ENCODE peak calls at places on chromosomes 5 and 9, in eight cellular contexts. One of them, this sample, is unnamed.

GRCh38 chr5:112779531-112779930 is 41.8 kb downstream of the APC start:
- DNase-seq in aorta: no peak
- DNase-seq in activated naive CD8-positive, alpha-beta T cell treated with anti-CD3 and anti-CD28 coated beads, Interleukin-2, amount 50 U/mL, for 24 hours: no peak
- DNase-seq in SW480: no peak
- DNase-seq in esophagus squamous epithelium: no peak
- DNase-seq in pulmonary artery endothelial cell: no peak
- DNase-seq in Calu3: no peak
- DNase-seq in lower lobe of right lung: no peak
- DNase-seq in this sample: no peak

GRCh38 chr5:135012951-135013391 is 21.1 kb downstream of the PITX1 start:
- DNase-seq in lower lobe of right lung: peak
- DNase-seq in pulmonary artery endothelial cell: no peak
- DNase-seq in esophagus squamous epithelium: no peak
- DNase-seq in SW480: no peak
- DNase-seq in activated naive CD8-positive, alpha-beta T cell treated with anti-CD3 and anti-CD28 coated beads, Interleukin-2, amount 50 U/mL, for 24 hours: no peak
- DNase-seq in Calu3: no peak
- DNase-seq in aorta: peak
- DNase-seq in this sample: no peak

GRCh38 chr5:171721469-171721868 is 64.1 kb upstream of the SMIM23 start:
- DNase-seq in activated naive CD8-positive, alpha-beta T cell treated with anti-CD3 and anti-CD28 coated beads, Interleukin-2, amount 50 U/mL, for 24 hours: no peak
- DNase-seq in esophagus squamous epithelium: no peak
- DNase-seq in lower lobe of right lung: no peak
- DNase-seq in Calu3: no peak
- DNase-seq in pulmonary artery endothelial cell: peak
- DNase-seq in aorta: no peak
- DNase-seq in SW480: no peak
- DNase-seq in this sample: no peak

GRCh38 chr5:170338933-170339779 is 41.6 kb upstream of the LCP2 start:
- DNase-seq in activated naive CD8-positive, alpha-beta T cell treated with anti-CD3 and anti-CD28 coated beads, Interleukin-2, amount 50 U/mL, for 24 hours: peak
- DNase-seq in aorta: no peak
- DNase-seq in Calu3: peak
- DNase-seq in lower lobe of right lung: no peak
- DNase-seq in pulmonary artery endothelial cell: no peak
- DNase-seq in SW480: no peak
- DNase-seq in esophagus squamous epithelium: no peak
- DNase-seq in this sample: peak

GRCh38 chr5:174083041-174083827 is 37.7 kb downstream of the NSG2 start:
- DNase-seq in SW480: no peak
- DNase-seq in lower lobe of right lung: no peak
- DNase-seq in Calu3: no peak
- DNase-seq in aorta: no peak
- DNase-seq in pulmonary artery endothelial cell: no peak
- DNase-seq in activated naive CD8-positive, alpha-beta T cell treated with anti-CD3 and anti-CD28 coated beads, Interleukin-2, amount 50 U/mL, for 24 hours: no peak
- DNase-seq in esophagus squamous epithelium: no peak
- DNase-seq in this sample: no peak

GRCh38 chr9:69874301-69875060 is 53.9 kb downstream of the CFAP95 start:
- DNase-seq in lower lobe of right lung: no peak
- DNase-seq in aorta: no peak
- DNase-seq in SW480: no peak
- DNase-seq in pulmonary artery endothelial cell: no peak
- DNase-seq in esophagus squamous epithelium: no peak
- DNase-seq in Calu3: no peak
- DNase-seq in activated naive CD8-positive, alpha-beta T cell treated with anti-CD3 and anti-CD28 coated beads, Interleukin-2, amount 50 U/mL, for 24 hours: no peak
- DNase-seq in this sample: no peak

GRCh38 chr5:111779260-111780254 is 22.6 kb upstream of the NREP start:
- DNase-seq in aorta: no peak
- DNase-seq in pulmonary artery endothelial cell: no peak
- DNase-seq in SW480: no peak
- DNase-seq in Calu3: no peak
- DNase-seq in lower lobe of right lung: no peak
- DNase-seq in activated naive CD8-positive, alpha-beta T cell treated with anti-CD3 and anti-CD28 coated beads, Interleukin-2, amount 50 U/mL, for 24 hours: no peak
- DNase-seq in esophagus squamous epithelium: no peak
- DNase-seq in this sample: peak

GRCh38 chr5:159891371-159891770 is 24.9 kb upstream of the ADRA1B start:
- DNase-seq in activated naive CD8-positive, alpha-beta T cell treated with anti-CD3 and anti-CD28 coated beads, Interleukin-2, amount 50 U/mL, for 24 hours: no peak
- DNase-seq in SW480: no peak
- DNase-seq in lower lobe of right lung: no peak
- DNase-seq in Calu3: no peak
- DNase-seq in pulmonary artery endothelial cell: no peak
- DNase-seq in esophagus squamous epithelium: no peak
- DNase-seq in aorta: no peak
- DNase-seq in this sample: no peak

GRCh38 chr9:105047652-105048031 is 119.7 kb upstream of the ABCA1 start:
- DNase-seq in Calu3: no peak
- DNase-seq in esophagus squamous epithelium: no peak
- DNase-seq in SW480: no peak
- DNase-seq in pulmonary artery endothelial cell: no peak
- DNase-seq in lower lobe of right lung: no peak
- DNase-seq in aorta: no peak
- DNase-seq in activated naive CD8-positive, alpha-beta T cell treated with anti-CD3 and anti-CD28 coated beads, Interleukin-2, amount 50 U/mL, for 24 hours: no peak
- DNase-seq in this sample: no peak

GRCh38 chr9:83197611-83198010 is 134.7 kb upstream of the RASEF start:
- DNase-seq in Calu3: no peak
- DNase-seq in esophagus squamous epithelium: no peak
- DNase-seq in activated naive CD8-positive, alpha-beta T cell treated with anti-CD3 and anti-CD28 coated beads, Interleukin-2, amount 50 U/mL, for 24 hours: no peak
- DNase-seq in aorta: no peak
- DNase-seq in lower lobe of right lung: no peak
- DNase-seq in SW480: no peak
- DNase-seq in pulmonary artery endothelial cell: no peak
- DNase-seq in this sample: no peak

GRCh38 chr5:766666-767431 is 17.7 kb downstream of the ZDHHC11B start:
- DNase-seq in aorta: peak
- DNase-seq in Calu3: no peak
- DNase-seq in SW480: no peak
- DNase-seq in activated naive CD8-positive, alpha-beta T cell treated with anti-CD3 and anti-CD28 coated beads, Interleukin-2, amount 50 U/mL, for 24 hours: no peak
- DNase-seq in esophagus squamous epithelium: no peak
- DNase-seq in pulmonary artery endothelial cell: no peak
- DNase-seq in lower lobe of right lung: no peak
- DNase-seq in this sample: no peak

GRCh38 chr5:107289030-107289714 is 381.6 kb downstream of the EFNA5 start:
- DNase-seq in SW480: no peak
- DNase-seq in activated naive CD8-positive, alpha-beta T cell treated with anti-CD3 and anti-CD28 coated beads, Interleukin-2, amount 50 U/mL, for 24 hours: no peak
- DNase-seq in lower lobe of right lung: no peak
- DNase-seq in esophagus squamous epithelium: no peak
- DNase-seq in Calu3: no peak
- DNase-seq in aorta: no peak
- DNase-seq in pulmonary artery endothelial cell: no peak
- DNase-seq in this sample: no peak

GRCh38 chr5:175575301-175575700 is 82.6 kb upstream of the HRH2 start:
- DNase-seq in lower lobe of right lung: no peak
- DNase-seq in SW480: no peak
- DNase-seq in activated naive CD8-positive, alpha-beta T cell treated with anti-CD3 and anti-CD28 coated beads, Interleukin-2, amount 50 U/mL, for 24 hours: no peak
- DNase-seq in Calu3: no peak
- DNase-seq in esophagus squamous epithelium: no peak
- DNase-seq in pulmonary artery endothelial cell: no peak
- DNase-seq in aorta: no peak
- DNase-seq in this sample: no peak

GRCh38 chr5:102154291-102154690 is 141.8 kb downstream of the SLCO4C1 start:
- DNase-seq in lower lobe of right lung: no peak
- DNase-seq in esophagus squamous epithelium: no peak
- DNase-seq in Calu3: no peak
- DNase-seq in activated naive CD8-positive, alpha-beta T cell treated with anti-CD3 and anti-CD28 coated beads, Interleukin-2, amount 50 U/mL, for 24 hours: no peak
- DNase-seq in pulmonary artery endothelial cell: no peak
- DNase-seq in SW480: no peak
- DNase-seq in aorta: no peak
- DNase-seq in this sample: no peak

GRCh38 chr9:95181226-95181818 is 136.2 kb downstream of the FANCC start:
- DNase-seq in activated naive CD8-positive, alpha-beta T cell treated with anti-CD3 and anti-CD28 coated beads, Interleukin-2, amount 50 U/mL, for 24 hours: no peak
- DNase-seq in SW480: no peak
- DNase-seq in lower lobe of right lung: no peak
- DNase-seq in pulmonary artery endothelial cell: no peak
- DNase-seq in Calu3: no peak
- DNase-seq in esophagus squamous epithelium: no peak
- DNase-seq in aorta: no peak
- DNase-seq in this sample: no peak

GRCh38 chr9:84789463-84789830 is 119.9 kb downstream of the NTRK2 start:
- DNase-seq in activated naive CD8-positive, alpha-beta T cell treated with anti-CD3 and anti-CD28 coated beads, Interleukin-2, amount 50 U/mL, for 24 hours: no peak
- DNase-seq in lower lobe of right lung: no peak
- DNase-seq in Calu3: no peak
- DNase-seq in aorta: no peak
- DNase-seq in pulmonary artery endothelial cell: no peak
- DNase-seq in SW480: no peak
- DNase-seq in esophagus squamous epithelium: no peak
- DNase-seq in this sample: no peak

GRCh38 chr5:41843456-41844112 is 26.6 kb downstream of the OXCT1 start:
- DNase-seq in SW480: peak
- DNase-seq in aorta: no peak
- DNase-seq in activated naive CD8-positive, alpha-beta T cell treated with anti-CD3 and anti-CD28 coated beads, Interleukin-2, amount 50 U/mL, for 24 hours: no peak
- DNase-seq in Calu3: peak
- DNase-seq in esophagus squamous epithelium: no peak
- DNase-seq in lower lobe of right lung: no peak
- DNase-seq in pulmonary artery endothelial cell: peak
- DNase-seq in this sample: peak

GRCh38 chr5:103224118-103224893 is 34.3 kb upstream of the MACIR start:
- DNase-seq in pulmonary artery endothelial cell: peak
- DNase-seq in Calu3: peak
- DNase-seq in aorta: no peak
- DNase-seq in esophagus squamous epithelium: no peak
- DNase-seq in SW480: peak
- DNase-seq in activated naive CD8-positive, alpha-beta T cell treated with anti-CD3 and anti-CD28 coated beads, Interleukin-2, amount 50 U/mL, for 24 hours: peak
- DNase-seq in lower lobe of right lung: no peak
- DNase-seq in this sample: peak

GRCh38 chr9:16196206-16196605 is 643.4 kb downstream of the CCDC171 start:
- DNase-seq in SW480: no peak
- DNase-seq in lower lobe of right lung: no peak
- DNase-seq in esophagus squamous epithelium: no peak
- DNase-seq in Calu3: no peak
- DNase-seq in aorta: no peak
- DNase-seq in pulmonary artery endothelial cell: no peak
- DNase-seq in activated naive CD8-positive, alpha-beta T cell treated with anti-CD3 and anti-CD28 coated beads, Interleukin-2, amount 50 U/mL, for 24 hours: no peak
- DNase-seq in this sample: no peak

GRCh38 chr9:343773-344172 is 129.1 kb downstream of the DOCK8 start:
- DNase-seq in lower lobe of right lung: no peak
- DNase-seq in SW480: no peak
- DNase-seq in Calu3: no peak
- DNase-seq in aorta: no peak
- DNase-seq in esophagus squamous epithelium: no peak
- DNase-seq in activated naive CD8-positive, alpha-beta T cell treated with anti-CD3 and anti-CD28 coated beads, Interleukin-2, amount 50 U/mL, for 24 hours: no peak
- DNase-seq in pulmonary artery endothelial cell: no peak
- DNase-seq in this sample: no peak

GRCh38 chr5:171494452-171495121 is 75.1 kb downstream of the FGF18 start:
- DNase-seq in activated naive CD8-positive, alpha-beta T cell treated with anti-CD3 and anti-CD28 coated beads, Interleukin-2, amount 50 U/mL, for 24 hours: no peak
- DNase-seq in aorta: peak
- DNase-seq in SW480: peak
- DNase-seq in esophagus squamous epithelium: no peak
- DNase-seq in Calu3: peak
- DNase-seq in lower lobe of right lung: no peak
- DNase-seq in pulmonary artery endothelial cell: no peak
- DNase-seq in this sample: no peak

GRCh38 chr9:104963076-104963475 is 35.1 kb upstream of the ABCA1 start:
- DNase-seq in lower lobe of right lung: no peak
- DNase-seq in esophagus squamous epithelium: no peak
- DNase-seq in activated naive CD8-positive, alpha-beta T cell treated with anti-CD3 and anti-CD28 coated beads, Interleukin-2, amount 50 U/mL, for 24 hours: no peak
- DNase-seq in SW480: no peak
- DNase-seq in Calu3: no peak
- DNase-seq in pulmonary artery endothelial cell: no peak
- DNase-seq in aorta: no peak
- DNase-seq in this sample: no peak

GRCh38 chr5:72460413-72460812 is 46.8 kb downstream of the ZNF366 start:
- DNase-seq in pulmonary artery endothelial cell: no peak
- DNase-seq in SW480: no peak
- DNase-seq in esophagus squamous epithelium: no peak
- DNase-seq in activated naive CD8-positive, alpha-beta T cell treated with anti-CD3 and anti-CD28 coated beads, Interleukin-2, amount 50 U/mL, for 24 hours: no peak
- DNase-seq in Calu3: no peak
- DNase-seq in lower lobe of right lung: no peak
- DNase-seq in aorta: no peak
- DNase-seq in this sample: no peak

GRCh38 chr5:112923148-112923917 is 1.3 kb upstream of the REEP5 start:
- DNase-seq in SW480: no peak
- DNase-seq in Calu3: no peak
- DNase-seq in lower lobe of right lung: no peak
- DNase-seq in aorta: no peak
- DNase-seq in activated naive CD8-positive, alpha-beta T cell treated with anti-CD3 and anti-CD28 coated beads, Interleukin-2, amount 50 U/mL, for 24 hours: peak
- DNase-seq in pulmonary artery endothelial cell: no peak
- DNase-seq in esophagus squamous epithelium: no peak
- DNase-seq in this sample: peak

GRCh38 chr5:160847526-160848085 is 4.4 kb downstream of the ATP10B start:
- DNase-seq in aorta: no peak
- DNase-seq in activated naive CD8-positive, alpha-beta T cell treated with anti-CD3 and anti-CD28 coated beads, Interleukin-2, amount 50 U/mL, for 24 hours: no peak
- DNase-seq in SW480: no peak
- DNase-seq in esophagus squamous epithelium: no peak
- DNase-seq in Calu3: no peak
- DNase-seq in lower lobe of right lung: no peak
- DNase-seq in pulmonary artery endothelial cell: no peak
- DNase-seq in this sample: no peak

GRCh38 chr5:14148890-14149671 is 5.9 kb downstream of the TRIO start:
- DNase-seq in lower lobe of right lung: no peak
- DNase-seq in aorta: no peak
- DNase-seq in SW480: no peak
- DNase-seq in pulmonary artery endothelial cell: no peak
- DNase-seq in activated naive CD8-positive, alpha-beta T cell treated with anti-CD3 and anti-CD28 coated beads, Interleukin-2, amount 50 U/mL, for 24 hours: no peak
- DNase-seq in Calu3: no peak
- DNase-seq in esophagus squamous epithelium: no peak
- DNase-seq in this sample: no peak